ENCODE peak calls at places on chromosomes 3 and 15, in seven cellular contexts. L is LHCN-M2; H is activated T-helper 1 cell treated with anti-CD3 and anti-CD28 coated beads, Interleukin-12 subunit alpha, Interleukin-12 subunit beta, Interleukin-2, Interleukin-4 antibody, amounts not matched to agents 30 ng/mL and 10 ng/mL and 1 ng/mL, durations not matched to agents 14 hours and 24 hours and 36 hours; I is GM12864; C is NCI-H1092; A is Kasumi-1; S is neural crest cell. V is an unnamed sample.

GRCh38 chr3:149442845-149443544 is 31.5 kb upstream of the TM4SF4 start:
- DNase-seq in L (peak; percentile 78), H (no peak), I (no peak), C (no peak), A (peak; percentile 46), S (no peak), V (peak; percentile 71)

GRCh38 chr15:44435893-44436667 is 8.7 kb downstream of the CTDSPL2 start:
- DNase-seq in L (peak; percentile 40), H (no peak), I (no peak), C (no peak), A (no peak), S (no peak), V (no peak)

GRCh38 chr3:127800508-127800907 is 21.8 kb downstream of the MGLL start:
- DNase-seq in L (peak; percentile 62), H (no peak), I (peak; percentile 52), C (no peak), A (peak; percentile 97), S (no peak), V (no peak)

GRCh38 chr3:88150771-88151170 is 1.0 kb downstream of the C3orf38 start:
- DNase-seq in L (no peak), H (no peak), I (no peak), C (no peak), A (peak; percentile 58), S (no peak), V (no peak)

GRCh38 chr15:83556754-83557153 is 97.2 kb upstream of the ADAMTSL3 start:
- DNase-seq in L (no peak), H (no peak), I (no peak), C (no peak), A (no peak), S (no peak), V (no peak)

GRCh38 chr3:2947536-2947935 is 162.6 kb downstream of the IL5RA start:
- DNase-seq in L (no peak), H (no peak), I (no peak), C (no peak), A (no peak), S (no peak), V (no peak)

GRCh38 chr3:98901032-98901464 is 447 bp downstream of the DCBLD2 start:
- DNase-seq in L (peak; percentile 63), H (no peak), I (no peak), C (peak; percentile 27), A (peak; percentile 48), S (peak; percentile 31), V (peak; percentile 64)

GRCh38 chr3:11154036-11154952 is at the start of gene HRH1:
- DNase-seq in L (no peak), H (no peak), I (no peak), C (no peak), A (no peak), S (no peak), V (no peak)

GRCh38 chr3:23763040-23763477 is 42.7 kb upstream of the UBE2E1 start:
- DNase-seq in L (no peak), H (no peak), I (no peak), C (no peak), A (no peak), S (no peak), V (peak; percentile 22)

GRCh38 chr3:179250803-179251476 is at the start of gene KCNMB3:
- DNase-seq in L (no peak), H (no peak), I (no peak), C (no peak), A (no peak), S (no peak), V (no peak)

GRCh38 chr3:170907519-170908234 is 760 bp downstream of the EIF5A2 start:
- DNase-seq in L (peak; percentile 36), H (no peak), I (no peak), C (no peak), A (no peak), S (peak; percentile 4), V (peak; percentile 26)

GRCh38 chr3:25574172-25574765 is 90.4 kb downstream of the TOP2B start:
- DNase-seq in L (no peak), H (no peak), I (no peak), C (no peak), A (no peak), S (no peak), V (no peak)

GRCh38 chr3:44893097-44893496 is 18.7 kb downstream of the TGM4 start:
- DNase-seq in L (peak; percentile 85), H (no peak), I (no peak), C (no peak), A (no peak), S (no peak), V (peak; percentile 64)

GRCh38 chr3:85077018-85077417 is 118.2 kb downstream of the CADM2 start:
- DNase-seq in L (no peak), H (no peak), I (no peak), C (no peak), A (no peak), S (no peak), V (no peak)

V was measured in myocyte.